ENCODE peak calls at places on chromosomes 7 and 10, in ten cellular contexts. P is NCI-H1105; C is foreskin fibroblast; H is T-cell; J is dermis blood vessel endothelial cell; F is HCEC 1CT; V is fibroblast of pulmonary artery; G is central memory CD4-positive, alpha-beta T cell; Z is mucosa of descending colon; R is activated T-cell treated with anti-CD3 and anti-CD28 coated beads for 1 hour. Y is an unnamed sample.

GRCh38 chr10:27252267-27253000 is 11.8 kb upstream of the ACBD5 start:
- DNase-seq in F (no peak), V (peak; percentile 69), G (peak; percentile 72), C (peak; percentile 70), H (peak; percentile 72), P (peak; percentile 34), Z (peak; percentile 78), J (peak; percentile 77), R (peak; percentile 81), Y (no peak)

GRCh38 chr10:121886997-121887622 is 40.7 kb downstream of the ATE1 start:
- DNase-seq in V (peak; percentile 81), F (peak; percentile 52), H (peak; percentile 17), C (peak; percentile 80), G (peak; percentile 8), P (no peak), Z (no peak), R (peak; percentile 19), J (peak; percentile 86), Y (no peak)

GRCh38 chr10:67606572-67606971 is 89.4 kb downstream of the CTNNA3 start:
- DNase-seq in J (peak; percentile 82), C (peak; percentile 71), G (no peak), Z (no peak), P (no peak), V (peak; percentile 70), F (peak; percentile 89), R (no peak), H (no peak), Y (no peak)

GRCh38 chr7:100673942-100674431 is 447 bp downstream of the GNB2 start:
- DNase-seq in J (no peak), G (peak; percentile 30), H (no peak), R (peak; percentile 35), V (no peak), C (peak; percentile 53), P (no peak), Z (peak; percentile 82), F (peak; percentile 47), Y (no peak)

GRCh38 chr10:126476256-126476655 is 88.0 kb upstream of the ADAM12 start:
- DNase-seq in Z (no peak), P (no peak), G (no peak), J (no peak), V (no peak), H (no peak), F (no peak), C (no peak), R (no peak), Y (no peak)

GRCh38 chr7:114663502-114663901 is 248.9 kb downstream of the FOXP2 start:
- DNase-seq in Z (no peak), R (no peak), G (no peak), C (peak; percentile 48), V (peak; percentile 58), J (peak; percentile 55), H (no peak), F (peak; percentile 43), P (peak; percentile 34), Y (no peak)

GRCh38 chr10:86661161-86662025 is 6.9 kb upstream of the LDB3 start:
- DNase-seq in V (peak; percentile 49), J (no peak), P (no peak), Z (peak; percentile 36), R (no peak), F (no peak), H (no peak), G (no peak), C (peak; percentile 34), Y (peak; percentile 33)

GRCh38 chr10:28105561-28105960 is 106.7 kb upstream of the ODAD2 start:
- DNase-seq in Z (no peak), J (no peak), V (no peak), P (no peak), C (peak; percentile 3), H (no peak), R (no peak), G (no peak), F (no peak), Y (no peak)